ENCODE peak calls at places on chromosomes 11 and 22, in ten cellular contexts. Q is kidney, Z is psoas muscle, M is cardiac muscle cell, D is neural progenitor cell, G is A549, X is Peyer's patch, R is mammary epithelial cell, K is HCT116, C is astrocyte. U is an unnamed sample.

GRCh38 chr22:39947488-39948216 is 12.5 kb upstream of the TMA7B start:
- DNase-seq in K (no peak), X (no peak), R (no peak), Q (no peak), D (no peak), M (peak; percentile 25), Z (no peak), C (no peak), G (no peak), U (peak; percentile 79)

GRCh38 chr22:26845016-26845728 is 187.8 kb downstream of the MIAT start:
- DNase-seq in Q (no peak), M (no peak), X (no peak), K (no peak), D (no peak), C (peak; percentile 54), G (no peak), Z (no peak), R (no peak), U (no peak)

GRCh38 chr22:20011123-20011992 is 5.3 kb downstream of the ARVCF start:
- DNase-seq in Q (peak; percentile 61), C (no peak), X (no peak), M (no peak), K (no peak), Z (peak; percentile 33), G (no peak), D (no peak), R (no peak), U (no peak)

GRCh38 chr11:18696638-18697225 is 1.8 kb upstream of the TMEM86A start:
- DNase-seq in X (no peak), Z (no peak), G (no peak), Q (no peak), M (no peak), D (no peak), R (peak; percentile 30), C (peak; percentile 41), K (no peak), U (no peak)

GRCh38 chr22:23204541-23205157 is 24.3 kb downstream of the BCR start:
- DNase-seq in C (no peak), X (no peak), R (no peak), D (no peak), K (no peak), M (no peak), Z (peak; percentile 81), Q (peak; percentile 92), G (no peak), U (peak; percentile 77)

GRCh38 chr11:120832609-120833221 is 191.2 kb upstream of the TBCEL start:
- DNase-seq in X (no peak), M (no peak), Q (no peak), G (no peak), D (peak; percentile 68), Z (no peak), K (no peak), C (no peak), R (no peak), U (no peak)

GRCh38 chr11:61675826-61676225 is 4.4 kb upstream of the DAGLA start:
- DNase-seq in X (no peak), C (no peak), Z (peak; percentile 49), Q (no peak), R (no peak), K (no peak), M (no peak), G (no peak), D (no peak), U (no peak)

GRCh38 chr11:66619080-66619554 is 2.7 kb downstream of the RBM14 start:
- DNase-seq in M (peak; percentile 65), Z (no peak), C (peak; percentile 71), Q (no peak), X (no peak), G (no peak), D (no peak), K (no peak), R (peak; percentile 90), U (no peak)

GRCh38 chr11:126112547-126112946 is 49.9 kb upstream of the CDON start:
- DNase-seq in C (no peak), Z (no peak), M (no peak), K (no peak), R (no peak), X (no peak), G (no peak), Q (no peak), D (no peak), U (no peak)

GRCh38 chr11:118306556-118306955 is 2.0 kb downstream of the CD3E start:
- DNase-seq in R (no peak), Z (no peak), Q (no peak), X (no peak), K (no peak), M (no peak), D (no peak), C (no peak), G (no peak), U (no peak)

GRCh38 chr11:2805388-2806057 is 80.1 kb downstream of the CDKN1C start:
- DNase-seq in Q (no peak), D (no peak), Z (no peak), M (no peak), C (no peak), K (no peak), G (no peak), X (no peak), R (no peak), U (no peak)
- TF ChIP-seq CTCF in Q (no peak), D (no peak), Z (no peak), M (no peak), C (no peak), K (no peak), G (no peak), X (no peak), R (no peak), U (no peak)

DNA sequence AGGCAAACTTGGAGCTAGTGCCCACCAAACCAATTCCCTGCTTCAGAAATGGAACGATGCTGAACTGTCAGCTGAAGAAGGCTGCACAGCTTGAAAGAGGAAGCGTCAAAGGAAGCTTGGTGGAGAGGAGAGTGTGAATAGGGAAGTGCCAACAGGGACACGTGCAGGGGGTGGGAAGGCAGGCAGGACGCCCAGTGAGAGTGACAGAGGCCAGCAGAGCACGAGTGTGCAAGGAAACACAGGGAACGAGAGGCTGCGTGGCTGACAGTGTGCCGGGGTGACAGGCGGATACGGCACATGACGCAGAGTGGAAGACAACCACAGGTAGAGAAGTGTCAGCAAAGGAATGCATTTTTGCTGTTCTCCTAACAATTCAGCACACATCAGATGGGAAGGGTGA is 196.4 kb downstream of the LARGE1 start:
- DNase-seq in D (no peak), R (no peak), X (no peak), C (no peak), Q (no peak), Z (no peak), K (no peak), M (no peak), G (no peak), U (no peak)
- H3K4me1 ChIP-seq in D (peaks cover 19% of the 10 kb centered on the region), R (no peaks in the 10 kb centered on the region), X (no peaks in the 10 kb centered on the region), C (peaks cover 2% of the 10 kb centered on the region), Q (no peaks in the 10 kb centered on the region), Z (peaks cover 29% of the 10 kb centered on the region), K (no peaks in the 10 kb centered on the region), M (no peaks in the 10 kb centered on the region), G (peaks cover 6% of the 10 kb centered on the region), U (peaks cover 4% of the 10 kb centered on the region)

GRCh38 chr11:47178305-47178704 is 1.6 kb upstream of the ARFGAP2 start:
- DNase-seq in G (no peak), R (no peak), M (no peak), K (no peak), X (no peak), Z (no peak), Q (no peak), D (no peak), C (no peak), U (no peak)

GRCh38 chr11:47181271-47181670 is 4.6 kb upstream of the ARFGAP2 start:
- DNase-seq in K (no peak), Q (no peak), M (no peak), X (no peak), G (no peak), C (no peak), D (no peak), Z (no peak), R (no peak), U (no peak)

GRCh38 chr11:47178737-47179654 is 2.3 kb upstream of the ARFGAP2 start:
- DNase-seq in G (no peak), D (no peak), C (no peak), M (no peak), K (no peak), Z (no peak), Q (no peak), X (no peak), R (no peak), U (no peak)

GRCh38 chr11:47180006-47180787 is 3.5 kb upstream of the ARFGAP2 start:
- DNase-seq in Z (no peak), Q (no peak), D (no peak), M (no peak), C (no peak), K (no peak), X (no peak), R (no peak), G (no peak), U (no peak)

GRCh38 chr11:47179655-47179991 is 2.9 kb upstream of the ARFGAP2 start:
- DNase-seq in D (peak; percentile 79), Q (no peak), C (no peak), R (no peak), X (no peak), Z (peak; percentile 69), G (peak; percentile 78), K (no peak), M (peak; percentile 68), U (no peak)
- TF ChIP-seq CTCF in D (peak; percentile 64), Q (peak; percentile 33), C (peak; percentile 62), R (peak; percentile 62), X (no peak), Z (peak; percentile 47), G (peak; percentile 47), K (peak; percentile 33), M (peak; percentile 69), U (peak; percentile 47)

GRCh38 chr11:69697861-69698260 is 6.0 kb downstream of the FGF19 start:
- DNase-seq in C (no peak), G (no peak), K (no peak), Z (no peak), M (no peak), D (no peak), X (no peak), R (no peak), Q (no peak), U (peak; percentile 31)
- H3K4me1 ChIP-seq in C (peaks cover 4% of the 10 kb centered on the region), G (peaks cover 10% of the 10 kb centered on the region), K (peaks cover 58% of the 10 kb centered on the region), Z (no peaks in the 10 kb centered on the region), M (peaks cover 13% of the 10 kb centered on the region), D (peaks cover 29% of the 10 kb centered on the region), X (no peaks in the 10 kb centered on the region), R (no peaks in the 10 kb centered on the region), Q (no peaks in the 10 kb centered on the region), U (peaks cover 10% of the 10 kb centered on the region)